ENCODE peak calls at places on chromosomes 16 and 17, in seven cellular contexts. K, Z, D, L, Y, M and G are unnamed samples.

GRCh38 chr17:72863511-72864175 is 228.8 kb downstream of the SLC39A11 start:
- DNase-seq in M (no peak), K (no peak), D (no peak), L (no peak), Y (no peak), Z (no peak), G (no peak)

GRCh38 chr16:12876778-12877177 is 24.6 kb upstream of the SHISA9 start:
- DNase-seq in M (no peak), L (no peak), K (no peak), Z (no peak), D (no peak), Y (no peak), G (no peak)

GRCh38 chr16:82004651-82005490 is 6.4 kb downstream of the SDR42E1 start:
- DNase-seq in K (no peak), D (no peak), Z (no peak), L (peak; percentile 14), M (no peak), Y (no peak), G (no peak)

GRCh38 chr17:20935740-20936139 is 107.1 kb downstream of the USP22 start:
- DNase-seq in L (no peak), D (no peak), Z (no peak), K (no peak), M (no peak), Y (no peak), G (no peak)

GRCh38 chr16:84518804-84519341 is 14.4 kb upstream of the MEAK7 start:
- DNase-seq in M (no peak), K (no peak), Z (no peak), L (no peak), Y (no peak), D (no peak), G (no peak)

GRCh38 chr17:34283571-34283970 is 2.0 kb upstream of the CCL11 start:
- DNase-seq in L (no peak), D (no peak), Z (no peak), K (no peak), M (no peak), Y (no peak), G (no peak)

GRCh38 chr16:77273-77806 is 685 bp upstream of the MPG start:
- DNase-seq in K (no peak), D (peak; percentile 84), L (peak; percentile 67), Z (no peak), Y (peak; percentile 45), M (no peak), G (no peak)

GRCh38 chr16:80259289-80259805 is 281.4 kb upstream of the DYNLRB2 start:
- DNase-seq in Z (no peak), M (no peak), L (no peak), Y (no peak), K (no peak), D (no peak), G (no peak)

GRCh38 chr17:29710891-29711418 is 88.2 kb upstream of the CORO6 start:
- DNase-seq in Z (peak; percentile 81), Y (no peak), D (no peak), M (no peak), K (no peak), L (no peak), G (no peak)

GRCh38 chr17:61657338-61657737 is 66.3 kb upstream of the NACA2 start:
- DNase-seq in M (no peak), K (no peak), L (no peak), Y (no peak), D (no peak), Z (no peak), G (no peak)

GRCh38 chr16:81265658-81266451 is 27.4 kb downstream of the BCO1 start:
- DNase-seq in M (no peak), K (peak; percentile 66), Z (no peak), D (peak; percentile 79), L (peak; percentile 86), Y (no peak), G (no peak)

GRCh38 chr17:2174048-2174447 is 119.1 kb downstream of the HIC1 start:
- DNase-seq in K (no peak), Y (no peak), Z (no peak), D (no peak), M (no peak), L (no peak), G (no peak)

GRCh38 chr17:12789976-12790805 is 893 bp downstream of the ARHGAP44 start:
- DNase-seq in Z (no peak), L (peak; percentile 15), M (no peak), D (no peak), K (no peak), Y (no peak), G (no peak)

GRCh38 chr17:29682054-29682453 is 59.3 kb upstream of the CORO6 start:
- DNase-seq in Z (no peak), Y (no peak), M (no peak), L (no peak), D (no peak), K (no peak), G (no peak)

GRCh38 chr16:48963901-48964615 is 317.6 kb downstream of the CBLN1 start:
- DNase-seq in M (no peak), K (no peak), Z (no peak), Y (no peak), D (no peak), L (no peak), G (no peak)

GRCh38 chr17:45246338-45246737 is 15.6 kb downstream of the SPATA32 start:
- DNase-seq in L (no peak), Y (no peak), Z (no peak), K (no peak), D (no peak), M (no peak), G (no peak)
- H3K4me3 ChIP-seq in L (peak overlapping the region; percentile 71), Y (no peak overlapping the region), Z (no peak overlapping the region), K (no peak overlapping the region), D (no peak overlapping the region), M (no peak overlapping the region), G (peak overlapping the region; percentile 65)

DNA sequence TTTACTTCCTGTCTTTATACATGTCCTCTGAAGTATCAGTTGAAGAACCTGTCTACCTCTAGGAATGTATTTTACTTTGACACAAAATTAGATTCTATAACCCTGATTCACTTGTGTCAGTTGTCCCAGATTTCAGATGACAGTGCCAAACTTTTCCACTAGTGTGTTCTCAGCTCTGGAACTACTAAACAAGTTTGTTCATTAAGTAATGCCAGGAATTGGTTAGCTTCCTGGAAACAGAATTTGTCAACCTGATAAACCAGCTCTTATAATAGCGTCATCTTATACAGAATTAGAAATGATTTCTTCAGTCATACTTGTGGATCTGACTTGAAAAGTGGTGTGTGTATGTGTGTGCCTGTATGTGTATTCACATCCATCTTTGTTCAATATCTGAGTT is 7.4 kb downstream of the MAP3K3 start:
- DNase-seq in Z (no peak), Y (no peak), D (no peak), M (no peak), L (no peak), K (no peak), G (no peak)
- H3K27ac ChIP-seq in Z (no peak overlapping the region), Y (peak overlapping the region; percentile 7), D (no peak overlapping the region), M (no peak overlapping the region), L (peak overlapping the region; percentile 61), K (no peak overlapping the region), G (no peak overlapping the region)

GRCh38 chr17:18167421-18167820 is 16.2 kb upstream of the ALKBH5 start:
- DNase-seq in M (no peak), K (no peak), Y (no peak), Z (no peak), D (no peak), L (no peak), G (no peak)

GRCh38 chr17:18173740-18174139 is 9.9 kb upstream of the ALKBH5 start:
- DNase-seq in D (no peak), M (no peak), L (no peak), Z (no peak), K (no peak), Y (no peak), G (no peak)

GRCh38 chr17:18177137-18177536 is 6.5 kb upstream of the ALKBH5 start:
- DNase-seq in L (no peak), M (no peak), Z (no peak), D (no peak), Y (no peak), K (no peak), G (no peak)

GRCh38 chr17:18176152-18176551 is 7.5 kb upstream of the ALKBH5 start:
- DNase-seq in Z (no peak), L (no peak), M (no peak), Y (no peak), K (peak; percentile 34), D (no peak), G (no peak)

DNA sequence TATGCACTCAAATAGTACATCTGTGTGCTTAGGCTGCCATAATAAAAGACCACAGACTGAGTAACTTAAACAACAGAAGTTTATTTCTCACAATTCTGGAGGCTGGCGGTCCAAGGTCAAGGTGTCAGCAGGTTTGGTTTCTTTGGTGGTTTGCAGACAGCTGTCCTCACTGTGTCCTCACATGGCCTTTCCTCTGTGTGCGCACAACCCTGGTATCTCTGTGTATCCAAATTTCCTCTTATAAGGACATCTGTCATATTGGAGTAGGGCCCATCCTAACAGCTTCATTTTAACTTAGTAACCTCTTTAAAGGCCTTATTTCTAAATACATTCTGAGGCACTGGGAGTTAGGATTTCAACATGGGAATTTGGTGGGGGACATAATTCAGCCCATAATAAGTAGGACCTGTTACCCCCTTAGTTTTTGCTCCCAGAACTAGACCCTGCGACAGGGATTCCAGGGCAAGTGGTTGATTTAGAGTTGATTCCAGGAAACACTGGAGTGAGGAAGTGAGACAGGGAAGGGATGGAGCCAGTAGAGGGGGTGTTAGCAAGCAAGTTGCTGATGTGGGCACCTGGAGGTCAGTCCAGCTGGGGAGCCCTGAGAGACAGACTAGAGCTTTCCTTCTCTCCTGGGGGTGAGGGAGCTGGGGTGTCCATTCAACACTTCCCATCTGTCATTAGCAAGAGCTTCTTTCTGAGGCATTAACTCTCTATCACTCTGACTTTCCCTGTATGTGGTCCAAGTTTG is 10.9 kb upstream of the ALKBH5 start:
- DNase-seq in Y (no peak), M (no peak), D (no peak), K (no peak), L (no peak), Z (no peak), G (no peak)
- TF ChIP-seq CTCF in Y (no peak), M (no peak), D (no peak), K (no peak), L (no peak), Z (no peak), G (no peak)

GRCh38 chr16:1619976-1620375 is 7.8 kb downstream of the CRAMP1 start:
- DNase-seq in K (no peak), Y (no peak), M (no peak), Z (no peak), L (no peak), D (no peak), G (no peak)

GRCh38 chr16:1626776-1627175 is 14.6 kb downstream of the CRAMP1 start:
- DNase-seq in Z (no peak), L (no peak), K (no peak), D (no peak), M (no peak), Y (no peak), G (no peak)

GRCh38 chr16:1620391-1620790 is 8.2 kb downstream of the CRAMP1 start:
- DNase-seq in D (no peak), L (no peak), Z (no peak), M (no peak), K (no peak), Y (no peak), G (no peak)

GRCh38 chr16:1626327-1626726 is 14.2 kb downstream of the CRAMP1 start:
- DNase-seq in L (no peak), Y (no peak), D (no peak), K (no peak), Z (no peak), M (no peak), G (no peak)

DNA sequence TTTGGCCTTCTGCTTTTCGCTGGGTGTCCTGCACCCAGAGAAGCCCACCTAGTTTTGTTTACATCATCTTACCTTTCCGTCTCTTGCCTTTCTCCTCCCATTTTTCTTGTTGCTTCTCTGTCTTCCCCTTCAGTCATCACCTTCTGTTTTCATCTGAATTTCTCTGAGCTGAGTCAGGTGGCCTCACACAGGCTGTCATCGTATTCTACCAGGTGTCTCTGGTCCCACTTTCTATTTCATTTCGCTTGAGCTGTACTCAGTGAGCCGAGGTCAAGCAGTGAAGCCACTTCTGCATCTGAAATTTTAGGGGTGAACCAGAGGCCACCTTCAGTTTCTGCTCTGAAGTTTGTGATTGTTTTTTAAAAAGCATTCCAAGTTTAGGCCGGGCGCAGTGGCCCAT is 9.7 kb downstream of the CRAMP1 start:
- DNase-seq in Y (no peak), K (no peak), L (no peak), M (no peak), D (no peak), Z (no peak), G (no peak)
- H3K4me3 ChIP-seq in Y (no peak overlapping the region), K (no peak overlapping the region), L (no peak overlapping the region), M (no peak overlapping the region), D (no peak overlapping the region), Z (no peak overlapping the region), G (no peak overlapping the region)